ENCODE peak calls at places on chromosomes 3 and 15, in nine cellular contexts. F is CD4-positive, alpha-beta T cell; I is upper lobe of left lung; V is A549; A is natural killer cell; J is LNCaP clone FGC; K is MCF 10A; Z is neural progenitor cell; G is brain microvascular endothelial cell. H is an unnamed sample.

GRCh38 chr3:45969953-45970352 is 25.7 kb downstream of the FYCO1 start:
- DNase-seq in K (no peak), I (no peak), A (no peak), J (no peak), V (no peak), F (no peak), Z (no peak), G (no peak), H (no peak)

GRCh38 chr3:58588030-58588614 is 10.9 kb upstream of the FAM107A start:
- DNase-seq in K (peak; percentile 45), V (no peak), A (no peak), I (no peak), G (no peak), J (no peak), Z (peak; percentile 82), F (no peak), H (no peak)

GRCh38 chr3:111534701-111535100 is 7.3 kb upstream of the CD96 start:
- DNase-seq in Z (no peak), J (no peak), A (no peak), V (no peak), F (no peak), I (no peak), G (peak; percentile 36), K (peak; percentile 47), H (no peak)

GRCh38 chr3:150110097-150110496 is 139.4 kb upstream of the PFN2 start:
- DNase-seq in K (no peak), J (peak; percentile 26), A (no peak), V (no peak), G (no peak), Z (no peak), I (no peak), F (no peak), H (no peak)

GRCh38 chr3:48543271-48543866 is 13.2 kb downstream of the PFKFB4 start:
- DNase-seq in F (no peak), V (no peak), A (no peak), J (no peak), Z (no peak), K (no peak), G (no peak), I (no peak), H (no peak)

GRCh38 chr3:40875581-40875980 is 323.7 kb upstream of the CTNNB1 start:
- DNase-seq in V (no peak), G (no peak), A (no peak), K (no peak), Z (no peak), J (no peak), I (no peak), F (no peak), H (no peak)

GRCh38 chr3:2823016-2823415 is 287.2 kb downstream of the IL5RA start:
- DNase-seq in A (no peak), V (no peak), G (no peak), I (no peak), J (no peak), F (no peak), K (peak; percentile 25), Z (no peak), H (no peak)

GRCh38 chr3:42936157-42936981 is 30.4 kb downstream of the ZNF662 start:
- DNase-seq in Z (no peak), K (no peak), A (no peak), J (no peak), G (peak; percentile 45), I (peak; percentile 65), F (no peak), V (no peak), H (no peak)

GRCh38 chr3:105449393-105449792 is 82.7 kb downstream of the ALCAM start:
- DNase-seq in I (no peak), Z (no peak), F (no peak), A (no peak), G (no peak), V (no peak), K (no peak), J (no peak), H (no peak)

GRCh38 chr3:169085827-169086226 is 577.7 kb downstream of the MECOM start:
- DNase-seq in V (no peak), K (peak; percentile 87), F (no peak), I (no peak), Z (peak; percentile 17), J (peak; percentile 3), A (no peak), G (peak; percentile 89), H (no peak)

GRCh38 chr15:99744142-99744541 is 10.9 kb upstream of the LYSMD4 start:
- DNase-seq in G (no peak), K (no peak), J (no peak), V (no peak), A (no peak), I (no peak), Z (no peak), F (no peak), H (no peak)

GRCh38 chr3:50193746-50194127 is 2.3 kb downstream of the GNAT1 start:
- DNase-seq in J (no peak), I (no peak), A (no peak), Z (no peak), F (no peak), V (no peak), K (no peak), G (no peak), H (no peak)

GRCh38 chr15:59339252-59339672 is 33.4 kb downstream of the MYO1E start:
- DNase-seq in Z (no peak), K (peak; percentile 89), A (no peak), J (no peak), V (no peak), F (no peak), I (no peak), G (peak; percentile 79), H (no peak)

GRCh38 chr3:183259621-183260020 is 6.6 kb downstream of the B3GNT5 start:
- DNase-seq in Z (no peak), J (no peak), V (no peak), G (no peak), K (no peak), I (no peak), A (no peak), F (no peak), H (no peak)

GRCh38 chr15:75452364-75452967 is 976 bp upstream of the SIN3A start:
- DNase-seq in G (peak; percentile 68), K (peak; percentile 85), I (peak; percentile 86), A (peak; percentile 69), F (peak; percentile 62), V (peak; percentile 88), J (peak; percentile 74), Z (peak; percentile 89), H (no peak)

GRCh38 chr15:75452968-75453702 is 1.6 kb upstream of the SIN3A start:
- DNase-seq in F (peak; percentile 23), A (peak; percentile 46), Z (peak; percentile 81), G (peak; percentile 14), V (peak; percentile 25), K (peak; percentile 52), J (no peak), I (peak; percentile 59), H (no peak)

GRCh38 chr15:75450307-75451201 is 936 bp downstream of the SIN3A start:
- DNase-seq in V (peak; percentile 89), J (peak; percentile 87), I (peak; percentile 97), A (peak; percentile 87), Z (peak; percentile 98), F (peak; percentile 92), K (peak; percentile 98), G (peak; percentile 95), H (peak; percentile 89)

GRCh38 chr15:75451202-75451673 is 252 bp downstream of the SIN3A start:
- DNase-seq in I (peak; percentile 94), V (peak; percentile 44), J (no peak), G (no peak), K (no peak), A (no peak), Z (no peak), F (no peak), H (no peak)

GRCh38 chr15:75451674-75452363 is at the start of gene SIN3A:
- DNase-seq in V (peak; percentile 96), J (peak; percentile 100), G (peak; percentile 100), A (peak; percentile 93), I (peak; percentile 99), F (peak; percentile 99), Z (peak; percentile 100), K (peak; percentile 100), H (peak; percentile 100)
- TF ChIP-seq CTCF in V (no peak), J (no peak), G (no peak), A (no peak), I (peak; percentile 6), F (no peak), Z (no peak), K (no peak), H (no peak)

GRCh38 chr3:155441026-155441425 is 147.5 kb upstream of the STRIT1 start:
- DNase-seq in V (no peak), Z (no peak), G (no peak), K (no peak), A (no peak), J (no peak), I (no peak), F (no peak), H (no peak)

GRCh38 chr3:155441506-155441905 is 148.0 kb upstream of the STRIT1 start:
- DNase-seq in K (no peak), I (no peak), J (no peak), V (no peak), Z (no peak), F (no peak), G (no peak), A (no peak), H (no peak)

GRCh38 chr3:155443821-155444220 is 150.3 kb upstream of the STRIT1 start:
- DNase-seq in V (no peak), K (no peak), G (no peak), I (no peak), A (no peak), F (no peak), J (no peak), Z (no peak), H (no peak)

GRCh38 chr3:155444771-155445170 is 151.3 kb upstream of the STRIT1 start:
- DNase-seq in J (no peak), K (no peak), G (no peak), I (no peak), A (no peak), V (no peak), F (no peak), Z (no peak), H (no peak)

DNA sequence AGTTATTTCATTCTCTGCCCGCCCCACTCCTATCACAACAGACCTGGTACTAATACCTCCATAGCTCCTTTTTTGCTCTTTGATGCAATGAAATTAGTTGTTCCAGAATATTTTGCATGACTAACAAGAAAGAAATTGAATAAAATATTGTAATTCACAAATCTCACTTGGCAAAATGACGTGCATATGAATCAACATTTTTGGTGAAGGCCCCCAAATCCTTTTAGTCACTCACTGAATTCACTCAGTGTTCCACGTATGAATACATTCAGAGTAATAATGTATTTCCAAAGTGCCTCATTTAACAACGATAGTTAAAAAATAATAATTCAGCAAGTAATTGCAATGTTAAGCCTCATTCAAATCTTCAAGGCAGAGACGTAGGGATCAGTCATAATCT is 148.6 kb upstream of the STRIT1 start:
- DNase-seq in K (no peak), J (no peak), G (no peak), I (no peak), A (no peak), Z (no peak), F (no peak), V (no peak), H (no peak)
- TF ChIP-seq CTCF in K (no peak), J (no peak), G (no peak), I (no peak), A (no peak), Z (no peak), F (no peak), V (no peak), H (no peak)

GRCh38 chr3:69020424-69020823 is 6.9 kb upstream of the EOGT start:
- DNase-seq in K (no peak), J (no peak), Z (no peak), I (no peak), A (no peak), F (no peak), V (no peak), G (no peak), H (no peak)
- TF ChIP-seq CTCF in K (peak; percentile 30), J (peak; percentile 42), Z (peak; percentile 47), I (no peak), A (no peak), F (peak; percentile 44), V (peak; percentile 37), G (peak; percentile 14), H (peak; percentile 4)

GRCh38 chr3:115937054-115937453 is 313.7 kb downstream of the GAP43 start:
- DNase-seq in G (peak; percentile 3), J (no peak), V (peak; percentile 3), K (no peak), F (no peak), I (no peak), A (no peak), Z (no peak), H (no peak)
- TF ChIP-seq CTCF in G (peak; percentile 47), J (peak; percentile 43), V (peak; percentile 7), K (peak; percentile 34), F (no peak), I (no peak), A (no peak), Z (peak; percentile 48), H (peak; percentile 27)

H was measured in GM12864.